ENCODE peak calls at places on chromosomes 2 and 18, in seven cellular contexts. K is AG09319, H is GM03348, T is nephron progenitor cell, L is EL, Z is NCI-H1930, Y is dermis blood vessel endothelial cell. I is an unnamed sample.

GRCh38 chr2:112056626-112056987 is 1.5 kb downstream of the TMEM87B start:
- DNase-seq in K (no peak), H (no peak), T (no peak), L (no peak), Z (no peak), Y (no peak), I (no peak)

GRCh38 chr2:229141626-229142025 is 129.5 kb downstream of the PID1 start:
- DNase-seq in K (peak), H (peak), T (no peak), L (peak), Z (no peak), Y (no peak), I (peak)

GRCh38 chr18:55552498-55553189 is 35.3 kb downstream of the TCF4 start:
- DNase-seq in K (no peak), H (no peak), T (no peak), L (no peak), Z (peak), Y (no peak), I (peak)

GRCh38 chr2:70596739-70597138 is 43.1 kb upstream of the TGFA start:
- DNase-seq in K (no peak), H (peak), T (no peak), L (peak), Z (no peak), Y (no peak), I (no peak)

GRCh38 chr2:64697286-64698023 is 43.7 kb upstream of the SERTAD2 start:
- DNase-seq in K (no peak), H (peak), T (no peak), L (no peak), Z (no peak), Y (no peak), I (no peak)

GRCh38 chr18:54251606-54252400 is 17.5 kb upstream of the POLI start:
- DNase-seq in K (no peak), H (peak), T (no peak), L (no peak), Z (no peak), Y (peak), I (no peak)

GRCh38 chr2:98299506-98299905 is 46.8 kb upstream of the CNGA3 start:
- DNase-seq in K (no peak), H (no peak), T (no peak), L (no peak), Z (no peak), Y (no peak), I (no peak)

GRCh38 chr2:170224692-170225091 is 46.7 kb downstream of the MYO3B start:
- DNase-seq in K (no peak), H (no peak), T (no peak), L (no peak), Z (no peak), Y (no peak), I (peak)

I was measured in A673.